ENCODE peak calls at places on chromosomes 16 and 17, in four cellular contexts. R, F, G and M are unnamed samples.

GRCh38 chr17:75561927-75562603 is 25.5 kb upstream of the MYO15B start:
- DNase-seq in R (no peak), F (no peak), G (peak), M (no peak)

GRCh38 chr17:67467500-67468481 is 90.7 kb downstream of the PITPNC1 start:
- DNase-seq in R (no peak), F (no peak), G (no peak), M (no peak)

GRCh38 chr16:10228779-10229178 is 46.6 kb upstream of the GRIN2A start:
- DNase-seq in R (no peak), F (no peak), G (no peak), M (no peak)

GRCh38 chr17:57959929-57960328 is 4.7 kb upstream of the CUEDC1 start:
- DNase-seq in R (no peak), F (no peak), G (no peak), M (no peak)

GRCh38 chr16:56603589-56603988 is 4.8 kb upstream of the MT2A start:
- DNase-seq in R (no peak), F (peak), G (peak), M (peak)

GRCh38 chr17:7367083-7367482 is 12.1 kb downstream of the TMEM95 start:
- DNase-seq in R (no peak), F (no peak), G (no peak), M (no peak)

GRCh38 chr17:74369221-74369620 is 1.9 kb downstream of the GPR142 start:
- DNase-seq in R (peak), F (peak), G (no peak), M (no peak)

GRCh38 chr17:2214047-2214717 is 89.4 kb downstream of the SMG6 start:
- DNase-seq in R (no peak), F (peak), G (peak), M (peak)

GRCh38 chr16:49793244-49793643 is 62.7 kb downstream of the ZNF423 start:
- DNase-seq in R (no peak), F (no peak), G (no peak), M (no peak)

GRCh38 chr16:50841081-50841886 is 99.4 kb downstream of the CYLD start:
- DNase-seq in R (peak), F (no peak), G (peak), M (no peak)

GRCh38 chr17:75776399-75777242 is 8.0 kb upstream of the UNK start:
- DNase-seq in R (no peak), F (no peak), G (no peak), M (no peak)